ENCODE peak calls at places on chromosome 16, in four cellular contexts. A, Q, I and Y are unnamed samples.

GRCh38 chr16:77402118-77402517 is 32.7 kb downstream of the ADAMTS18 start:
- DNase-seq in A (no peak), Q (no peak), I (no peak), Y (no peak)

GRCh38 chr16:89721644-89722391 is 481 bp downstream of the ZNF276 start:
- DNase-seq in A (peak; percentile 42), Q (no peak), I (no peak), Y (peak; percentile 61)

GRCh38 chr16:23905027-23905426 is 69.2 kb downstream of the PRKCB start:
- DNase-seq in A (peak; percentile 15), Q (no peak), I (peak; percentile 4), Y (peak; percentile 44)

GRCh38 chr16:88977028-88977844 is at the start of gene CBFA2T3:
- DNase-seq in A (no peak), Q (peak; percentile 75), I (no peak), Y (peak; percentile 70)

GRCh38 chr16:30637952-30638351 is 12.8 kb upstream of the PRR14 start:
- DNase-seq in A (peak; percentile 42), Q (no peak), I (peak; percentile 44), Y (no peak)

GRCh38 chr16:20878682-20879147 is 21.4 kb downstream of the DCUN1D3 start:
- DNase-seq in A (no peak), Q (no peak), I (no peak), Y (no peak)

GRCh38 chr16:83967838-83968482 is at the start of gene NECAB2:
- DNase-seq in A (peak; percentile 41), Q (no peak), I (no peak), Y (peak; percentile 66)

GRCh38 chr16:68275611-68276191 is 11.4 kb downstream of the SLC7A6 start:
- DNase-seq in A (no peak), Q (no peak), I (no peak), Y (no peak)

DNA sequence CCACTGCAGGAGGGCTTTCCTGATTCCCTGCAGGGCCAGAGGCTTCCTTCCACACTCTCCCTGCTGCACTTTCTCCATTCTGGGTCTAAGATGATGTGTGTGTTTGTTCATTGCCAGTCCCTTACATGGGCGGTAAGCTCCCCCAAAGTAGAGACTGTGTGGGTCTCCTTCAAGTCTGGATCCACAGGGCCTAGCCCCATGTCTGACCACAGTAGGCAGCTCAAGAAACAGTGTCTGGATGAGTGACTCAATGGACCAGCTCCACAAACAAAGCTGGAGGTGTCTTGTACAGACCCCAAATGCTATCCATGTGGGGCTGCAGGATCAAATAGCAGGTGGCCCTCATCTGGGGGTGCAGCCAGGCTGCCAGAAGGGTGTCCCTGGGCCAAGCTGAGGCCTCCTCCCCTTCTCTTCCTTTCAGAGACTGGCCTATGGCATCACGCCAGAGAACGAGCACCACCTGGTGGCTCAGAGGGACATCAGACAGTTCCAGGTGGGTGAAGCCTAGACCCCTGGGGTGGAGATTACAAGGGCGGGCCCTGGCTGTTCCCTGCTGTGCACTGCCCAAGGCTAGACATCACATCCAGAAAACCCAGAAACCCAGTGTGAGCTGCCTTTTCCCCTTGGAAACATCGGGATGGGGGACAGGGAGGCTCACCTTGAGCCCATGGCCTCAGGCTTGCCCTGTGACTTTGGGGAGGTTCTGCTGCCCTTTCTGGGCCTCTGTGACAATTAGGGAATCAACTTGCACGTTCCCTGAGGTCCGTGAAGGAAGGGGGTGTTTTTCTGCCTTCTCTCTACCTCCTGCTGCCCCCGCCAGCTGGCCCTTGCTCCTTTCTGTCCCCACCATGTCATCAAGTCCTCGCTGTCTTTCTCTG is 45.9 kb downstream of the SLC6A2 start:
- DNase-seq in A (peak; percentile 46), Q (peak; percentile 41), I (peak; percentile 20), Y (peak; percentile 45)
- TF ChIP-seq CTCF in A (peak; percentile 61), Q (peak; percentile 64), I (peak; percentile 57), Y (peak; percentile 40)

GRCh38 chr16:2152695-2153506 is 2.7 kb upstream of the TRAF7 start:
- DNase-seq in A (no peak), Q (no peak), I (no peak), Y (no peak)

GRCh38 chr16:2156849-2157224 is 1.3 kb downstream of the TRAF7 start:
- DNase-seq in A (no peak), Q (no peak), I (no peak), Y (no peak)

GRCh38 chr16:2156025-2156848 is 655 bp downstream of the TRAF7 start:
- DNase-seq in A (no peak), Q (peak; percentile 56), I (no peak), Y (no peak)

GRCh38 chr16:2155091-2156024 is at the start of gene TRAF7:
- DNase-seq in A (peak; percentile 99), Q (peak; percentile 100), I (peak; percentile 100), Y (peak; percentile 98)

GRCh38 chr16:2154533-2155090 is 970 bp upstream of the TRAF7 start:
- DNase-seq in A (no peak), Q (peak; percentile 37), I (no peak), Y (no peak)
- TF ChIP-seq CTCF in A (no peak), Q (no peak), I (no peak), Y (no peak)

GRCh38 chr16:56869513-56870270 is 4.7 kb downstream of the SLC12A3 start:
- DNase-seq in A (peak; percentile 66), Q (no peak), I (no peak), Y (peak; percentile 23)
- TF ChIP-seq CTCF in A (peak; percentile 35), Q (peak; percentile 28), I (peak; percentile 31), Y (peak; percentile 13)

GRCh38 chr16:13742929-13743328 is 177.0 kb upstream of the ERCC4 start:
- DNase-seq in A (no peak), Q (no peak), I (no peak), Y (no peak)
- TF ChIP-seq CTCF in A (no peak), Q (no peak), I (no peak), Y (no peak)

GRCh38 chr16:70512456-70512855 is 10.9 kb downstream of the COG4 start:
- DNase-seq in A (no peak), Q (no peak), I (no peak), Y (no peak)

GRCh38 chr16:70510216-70510615 is 13.1 kb downstream of the COG4 start:
- DNase-seq in A (no peak), Q (no peak), I (no peak), Y (no peak)

GRCh38 chr16:70511833-70512232 is 11.5 kb downstream of the COG4 start:
- DNase-seq in A (no peak), Q (no peak), I (no peak), Y (no peak)

GRCh38 chr16:70508752-70509151 is 14.6 kb downstream of the COG4 start:
- DNase-seq in A (no peak), Q (no peak), I (no peak), Y (no peak)
- TF ChIP-seq CTCF in A (peak; percentile 30), Q (peak; percentile 12), I (no peak), Y (no peak)

DNA sequence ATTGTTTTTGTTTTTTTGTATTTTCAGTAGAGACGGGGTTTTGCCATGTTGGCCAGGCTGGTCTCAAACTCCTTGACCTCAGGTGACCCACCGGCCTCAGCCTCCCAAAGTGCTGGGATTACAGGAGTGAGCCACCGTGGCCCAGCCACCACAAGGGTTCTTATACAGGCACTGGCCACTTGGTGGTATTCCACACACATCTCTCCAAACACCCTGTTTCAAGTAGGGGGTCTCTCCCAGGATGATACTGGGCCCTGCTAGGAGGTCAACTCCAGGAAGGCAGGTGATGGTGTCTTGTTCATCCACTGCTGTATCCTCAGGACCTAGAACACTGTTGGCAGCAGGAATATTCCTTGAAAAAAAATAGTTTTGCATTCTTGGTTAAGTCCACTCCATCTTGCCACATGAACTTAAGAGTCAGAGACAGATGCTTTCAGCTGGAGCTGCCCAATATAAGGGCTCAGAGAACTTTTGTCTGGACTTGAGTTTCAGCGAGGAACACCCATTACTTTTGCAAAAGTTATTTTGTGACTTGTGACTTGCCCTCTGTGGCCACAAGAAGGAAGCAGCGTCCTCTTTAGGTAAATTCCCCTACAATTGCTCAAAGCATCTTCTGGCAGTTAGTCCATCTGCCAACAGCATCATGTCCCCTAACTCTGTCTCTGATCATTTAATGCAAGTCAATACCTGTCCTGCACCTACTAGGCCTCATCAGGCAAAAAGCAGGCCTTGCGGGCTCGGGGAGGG is 7.4 kb upstream of the EEF2K start:
- DNase-seq in A (no peak), Q (no peak), I (no peak), Y (no peak)
- TF ChIP-seq CTCF in A (no peak), Q (peak; percentile 6), I (no peak), Y (no peak)

GRCh38 chr16:57319646-57320045 is 35.2 kb upstream of the PLLP start:
- DNase-seq in A (no peak), Q (no peak), I (no peak), Y (no peak)
- TF ChIP-seq CTCF in A (no peak), Q (no peak), I (no peak), Y (no peak)

GRCh38 chr16:55271945-55272513 is 52.0 kb upstream of the IRX6 start:
- DNase-seq in A (no peak), Q (no peak), I (no peak), Y (no peak)
- TF ChIP-seq CTCF in A (no peak), Q (no peak), I (no peak), Y (peak; percentile 19)